ENCODE peak calls at places on chromosomes 1 and 21, in five cellular contexts. E, O, A, T and G are unnamed samples.

GRCh38 chr1:223343692-223344091 is 20.3 kb downstream of the SUSD4 start:
- DNase-seq in E (no peak), A (no peak), O (no peak), T (no peak), G (no peak)

GRCh38 chr1:208174736-208175507 is 69.3 kb downstream of the PLXNA2 start:
- DNase-seq in E (no peak), A (no peak), T (no peak), O (no peak), G (no peak)

GRCh38 chr1:215569987-215570824 is 3.1 kb downstream of the KCTD3 start:
- DNase-seq in O (no peak), E (peak; percentile 77), T (no peak), A (no peak), G (no peak)

GRCh38 chr1:237154173-237154572 is 112.2 kb downstream of the RYR2 start:
- DNase-seq in T (no peak), E (no peak), A (no peak), O (no peak), G (no peak)

GRCh38 chr1:39762550-39763540 is 8.3 kb downstream of the OXCT2 start:
- DNase-seq in O (peak; percentile 52), A (no peak), T (no peak), E (no peak), G (no peak)

GRCh38 chr1:183164350-183164749 is 21.7 kb upstream of the LAMC2 start:
- DNase-seq in E (no peak), O (no peak), A (peak; percentile 79), T (no peak), G (no peak)

GRCh38 chr1:183575606-183576005 is 14.7 kb downstream of the NCF2 start:
- DNase-seq in O (no peak), A (no peak), E (no peak), T (no peak), G (no peak)

GRCh38 chr1:24903011-24903461 is 27.0 kb downstream of the RUNX3 start:
- DNase-seq in A (no peak), O (peak; percentile 39), T (no peak), E (no peak), G (no peak)

GRCh38 chr1:66323958-66324357 is 210.0 kb upstream of the SGIP1 start:
- DNase-seq in A (no peak), E (no peak), O (no peak), T (no peak), G (no peak)

GRCh38 chr1:31799895-31800676 is 15.7 kb downstream of the SPOCD1 start:
- DNase-seq in E (no peak), T (no peak), A (no peak), O (no peak), G (no peak)

GRCh38 chr1:73593804-73594203 is 604.2 kb downstream of the LRRIQ3 start:
- DNase-seq in A (no peak), E (no peak), O (no peak), T (no peak), G (no peak)

GRCh38 chr1:11736746-11737639 is 1.1 kb downstream of the AGTRAP start:
- DNase-seq in O (no peak), E (peak; percentile 99), T (peak; percentile 37), A (no peak), G (no peak)

GRCh38 chr21:39518055-39518844 is 66.5 kb downstream of the SH3BGR start:
- DNase-seq in O (no peak), E (no peak), T (no peak), A (peak; percentile 71), G (peak; percentile 69)

GRCh38 chr1:941588-942383 is 17.3 kb downstream of the NOC2L start:
- DNase-seq in E (no peak), A (no peak), O (no peak), T (no peak), G (no peak)

GRCh38 chr1:156599811-156600210 is 1.5 kb downstream of the GPATCH4 start:
- DNase-seq in T (no peak), E (no peak), A (no peak), O (no peak), G (no peak)
- H3K4me3 ChIP-seq in T (no peak overlapping the region), E (no peak overlapping the region), A (peak overlapping the region; percentile 88), O (no peak overlapping the region), G (no peak overlapping the region)

GRCh38 chr1:17264470-17264869 is 15.6 kb downstream of the PADI3 start:
- DNase-seq in A (no peak), O (no peak), T (no peak), E (no peak), G (no peak)
- H3K4me3 ChIP-seq in A (no peak overlapping the region), O (no peak overlapping the region), T (no peak overlapping the region), E (no peak overlapping the region), G (no peak overlapping the region)

DNA sequence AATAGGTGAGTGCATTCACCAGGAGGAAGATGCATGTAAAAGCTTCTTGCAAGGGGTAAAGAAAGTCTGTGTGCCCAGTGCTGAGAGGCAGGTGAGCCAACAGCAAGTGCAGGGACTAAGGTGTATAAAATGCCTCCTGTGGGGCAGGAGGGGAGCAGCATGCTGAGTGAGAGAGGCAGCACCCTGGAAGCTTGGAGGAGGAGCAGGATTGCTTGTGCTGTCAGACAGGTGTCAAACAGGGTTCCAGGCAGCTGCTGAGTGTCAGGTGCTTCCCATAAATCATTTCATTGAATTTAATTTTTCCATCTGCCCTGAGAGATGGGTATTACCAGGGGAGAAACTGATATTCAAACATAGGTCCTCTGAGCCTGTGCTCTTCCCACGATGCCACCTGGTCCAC is 13.9 kb downstream of the BSND start:
- DNase-seq in E (no peak), T (no peak), O (peak; percentile 14), A (no peak), G (no peak)
- H3K4me3 ChIP-seq in E (no peak overlapping the region), T (no peak overlapping the region), O (no peak overlapping the region), A (no peak overlapping the region), G (no peak overlapping the region)

GRCh38 chr1:101250656-101251272 is 13.9 kb downstream of the S1PR1 start:
- DNase-seq in T (no peak), E (no peak), A (no peak), O (no peak), G (no peak)
- H3K4me3 ChIP-seq in T (no peak overlapping the region), E (no peak overlapping the region), A (no peak overlapping the region), O (no peak overlapping the region), G (no peak overlapping the region)

GRCh38 chr1:46134660-46135331 is 2.4 kb upstream of the PIK3R3 start:
- DNase-seq in T (no peak), A (no peak), E (peak; percentile 80), O (no peak), G (no peak)

GRCh38 chr1:46131727-46132528 is 501 bp downstream of the PIK3R3 start:
- DNase-seq in E (peak; percentile 30), A (no peak), T (no peak), O (no peak), G (peak; percentile 27)

GRCh38 chr1:46132529-46133180 is at the start of gene PIK3R3:
- DNase-seq in A (peak; percentile 96), E (peak; percentile 98), T (peak; percentile 94), O (peak; percentile 99), G (peak; percentile 99)

GRCh38 chr1:46133181-46133658 is 791 bp upstream of the PIK3R3 start:
- DNase-seq in O (peak; percentile 80), A (no peak), E (no peak), T (peak; percentile 18), G (no peak)

DNA sequence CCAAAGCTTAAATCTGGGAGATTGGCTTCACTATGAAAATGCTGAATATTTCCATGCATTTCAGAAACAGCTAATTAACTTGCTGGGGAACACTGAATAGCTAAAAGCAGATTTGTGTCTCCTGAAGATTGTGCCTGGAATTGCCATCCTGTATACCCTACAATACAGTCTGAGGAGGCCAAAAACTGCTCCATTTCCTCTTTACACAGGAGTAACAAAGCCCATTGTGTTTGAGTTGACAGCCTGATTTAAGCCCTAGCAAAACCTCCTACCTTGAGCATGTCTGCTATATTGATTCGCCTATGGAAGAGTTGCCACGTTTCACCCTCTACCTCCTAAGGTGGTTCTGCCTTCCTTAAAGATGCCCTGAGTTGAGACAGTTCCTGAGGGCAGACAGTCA is 1.5 kb upstream of the PIK3R3 start:
- DNase-seq in A (no peak), O (no peak), E (no peak), T (no peak), G (no peak)
- H3K4me3 ChIP-seq in A (no peak overlapping the region), O (no peak overlapping the region), E (peak overlapping the region; percentile 80), T (peak overlapping the region; percentile 50), G (peak overlapping the region; percentile 83)

GRCh38 chr21:35072960-35073359 is 23.9 kb upstream of the RUNX1 start:
- DNase-seq in E (no peak), A (no peak), O (no peak), T (no peak), G (no peak)
- H3K4me3 ChIP-seq in E (no peak overlapping the region), A (no peak overlapping the region), O (no peak overlapping the region), T (no peak overlapping the region), G (no peak overlapping the region)

GRCh38 chr1:229409616-229410369 is 24.1 kb downstream of the ACTA1 start:
- DNase-seq in O (no peak), T (no peak), E (no peak), A (no peak), G (no peak)
- H3K4me3 ChIP-seq in O (no peak overlapping the region), T (no peak overlapping the region), E (no peak overlapping the region), A (no peak overlapping the region), G (no peak overlapping the region)